ENCODE peak calls at places on chromosomes 16 and 17, in four cellular contexts. W is choroid plexus epithelial cell, U is osteocyte, Z is heart right ventricle. Y is an unnamed sample.
A peak's percentile ranks its signal among the peaks of the same experiment; 100 is the strongest.

GRCh38 chr16:73568769-73569168 is 520.8 kb upstream of the ZFHX3 start:
- DNase-seq in W (no peak), Z (no peak), U (no peak), Y (no peak)

GRCh38 chr16:88922114-88922825 is 54.7 kb downstream of the CBFA2T3 start:
- DNase-seq in W (peak; percentile 68), Z (peak; percentile 92), U (no peak), Y (no peak)

GRCh38 chr16:84430860-84431259 is 62.5 kb downstream of the ATP2C2 start:
- DNase-seq in W (no peak), Z (no peak), U (no peak), Y (no peak)

GRCh38 chr17:2853111-2853721 is 57.0 kb downstream of the RAP1GAP2 start:
- DNase-seq in W (peak; percentile 22), Z (peak; percentile 64), U (peak; percentile 87), Y (no peak)

GRCh38 chr17:64358261-64358788 is 32.3 kb downstream of the PECAM1 start:
- DNase-seq in U (no peak), W (no peak), Z (no peak), Y (no peak)

GRCh38 chr17:42246515-42246914 is 29.7 kb downstream of the STAT5B start:
- DNase-seq in W (peak; percentile 76), Z (no peak), U (no peak), Y (no peak)

GRCh38 chr16:68893710-68894705 is 50.7 kb downstream of the TANGO6 start:
- DNase-seq in Z (peak; percentile 30), W (peak; percentile 60), U (no peak), Y (peak; percentile 41)

GRCh38 chr16:27722892-27723450 is 173.0 kb downstream of the KATNIP start:
- DNase-seq in Z (no peak), U (no peak), W (no peak), Y (no peak)

GRCh38 chr16:11560701-11561439 is 25.8 kb downstream of the LITAF start:
- DNase-seq in Z (no peak), W (peak; percentile 78), U (no peak), Y (no peak)

GRCh38 chr16:8676160-8676547 is 1.7 kb downstream of the ABAT start:
- DNase-seq in Z (no peak), W (no peak), U (no peak), Y (no peak)

GRCh38 chr17:37691807-37692206 is 48.6 kb upstream of the DDX52 start:
- DNase-seq in Z (no peak), W (no peak), U (no peak), Y (no peak)

GRCh38 chr16:50153648-50154368 is 702 bp downstream of the TENT4B start:
- DNase-seq in Z (peak; percentile 49), U (no peak), W (peak; percentile 28), Y (peak; percentile 28)

GRCh38 chr17:50834126-50834785 is 1.1 kb upstream of the WFIKKN2 start:
- DNase-seq in Z (no peak), W (no peak), U (no peak), Y (no peak)

GRCh38 chr17:64036198-64036922 is 15.9 kb upstream of the ICAM2 start:
- DNase-seq in U (no peak), W (no peak), Z (no peak), Y (no peak)

GRCh38 chr16:59604331-59604730 is 870.2 kb upstream of the GOT2 start:
- DNase-seq in U (no peak), Z (no peak), W (peak; percentile 77), Y (no peak)

GRCh38 chr16:67430504-67431076 is 331 bp upstream of the HSD11B2 start:
- DNase-seq in U (no peak), Z (no peak), W (no peak), Y (peak; percentile 38)

GRCh38 chr17:67241719-67242341 is 3.2 kb downstream of the HELZ start:
- DNase-seq in W (no peak), U (no peak), Z (no peak), Y (no peak)

GRCh38 chr17:32610027-32610650 is 123.3 kb downstream of the CDK5R1 start:
- DNase-seq in Z (no peak), U (no peak), W (no peak), Y (no peak)

GRCh38 chr17:44278006-44278405 is 10.1 kb upstream of the SLC4A1 start:
- DNase-seq in U (no peak), Z (no peak), W (peak; percentile 26), Y (no peak)

GRCh38 chr17:69466451-69466850 is 52.0 kb downstream of the MAP2K6 start:
- DNase-seq in U (no peak), W (no peak), Z (no peak), Y (no peak)

GRCh38 chr16:56451753-56452689 is 667 bp downstream of the OGFOD1 start:
- DNase-seq in U (no peak), Z (no peak), W (peak; percentile 43), Y (no peak)

GRCh38 chr17:45030733-45031132 is 20.7 kb downstream of the DCAKD start:
- DNase-seq in U (no peak), W (no peak), Z (no peak), Y (no peak)

GRCh38 chr16:82585675-82586074 is 41.1 kb upstream of the CDH13 start:
- DNase-seq in U (peak; percentile 21), Z (no peak), W (peak; percentile 68), Y (no peak)

GRCh38 chr16:10181196-10182162 is 749 bp downstream of the GRIN2A start:
- DNase-seq in W (peak; percentile 43), U (no peak), Z (peak; percentile 70), Y (peak; percentile 82)

GRCh38 chr17:63140255-63140654 is 174.2 kb downstream of the TANC2 start:
- DNase-seq in Z (no peak), U (no peak), W (peak; percentile 77), Y (no peak)

GRCh38 chr17:864315-864714 is 82.2 kb downstream of the MRM3 start:
- DNase-seq in Z (no peak), W (no peak), U (no peak), Y (no peak)

GRCh38 chr16:83356266-83356665 is 451.5 kb upstream of the HSBP1 start:
- DNase-seq in U (no peak), W (peak; percentile 86), Z (no peak), Y (peak; percentile 11)

GRCh38 chr16:59611556-59611955 is 877.4 kb upstream of the GOT2 start:
- DNase-seq in Z (no peak), W (no peak), U (no peak), Y (no peak)

GRCh38 chr17:68704897-68705296 is 103.7 kb upstream of the FAM20A start:
- DNase-seq in U (no peak), Z (no peak), W (peak; percentile 66), Y (no peak)

GRCh38 chr17:1920948-1921351 is 91.1 kb downstream of the RPA1 start:
- DNase-seq in U (no peak), Z (peak; percentile 52), W (no peak), Y (no peak)

GRCh38 chr17:1109606-1110523 is 69.9 kb downstream of the ABR start:
- DNase-seq in W (peak; percentile 18), U (no peak), Z (peak; percentile 70), Y (peak; percentile 43)

GRCh38 chr17:40411821-40412220 is 5.9 kb downstream of the TOP2A start:
- DNase-seq in U (peak; percentile 42), W (no peak), Z (no peak), Y (no peak)

GRCh38 chr16:13426279-13426678 is 493.7 kb upstream of the ERCC4 start:
- DNase-seq in W (no peak), U (no peak), Z (no peak), Y (no peak)

GRCh38 chr16:57778658-57779057 is 23.6 kb downstream of the KIFC3 start:
- DNase-seq in U (no peak), Z (no peak), W (no peak), Y (no peak)

GRCh38 chr16:57315401-57315800 is 30.9 kb upstream of the PLLP start:
- DNase-seq in U (peak; percentile 66), W (no peak), Z (no peak), Y (no peak)

DNA sequence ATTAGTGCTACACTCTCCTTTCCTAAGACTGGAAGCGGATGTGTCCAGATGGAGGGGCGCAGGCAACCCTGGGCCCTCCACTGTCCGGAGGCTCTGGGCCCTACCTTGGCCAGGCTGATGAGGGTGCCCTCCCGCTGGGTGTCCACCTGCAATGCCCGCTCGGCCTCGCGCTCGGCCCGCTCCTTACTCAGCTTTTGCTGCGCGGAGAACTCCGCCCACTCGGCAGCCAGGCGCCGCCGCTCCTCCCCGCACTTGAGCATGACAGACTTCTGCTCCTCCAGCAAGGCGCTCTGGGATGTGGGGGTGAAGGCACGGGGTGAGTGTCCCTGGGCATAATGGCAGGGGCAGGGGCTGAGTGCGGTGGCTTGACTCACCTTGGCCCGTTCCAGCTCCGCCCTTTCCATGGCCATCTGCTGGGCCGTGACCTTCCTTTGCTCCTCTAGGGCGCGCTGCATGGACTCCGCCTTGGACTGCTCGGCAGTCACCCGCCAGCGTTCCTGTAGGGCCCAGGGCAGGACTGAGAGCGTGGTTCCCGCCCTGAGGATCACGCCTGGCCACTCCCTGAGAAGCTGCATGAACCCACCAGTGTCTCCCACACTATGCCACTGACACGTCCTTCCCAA is 10.1 kb upstream of the MRPL38 start:
- DNase-seq in Z (no peak), U (no peak), W (no peak), Y (no peak)
- TF ChIP-seq CTCF in Z (no peak), U (no peak), W (no peak), Y (no peak)

GRCh38 chr16:318628-319027 is 33.9 kb downstream of the AXIN1 start:
- DNase-seq in W (no peak), U (no peak), Z (no peak), Y (no peak)
- TF ChIP-seq CTCF in W (peak; percentile 18), U (no peak), Z (no peak), Y (peak; percentile 55)

GRCh38 chr17:36149296-36149820 is 27.1 kb downstream of the TBC1D3B start:
- DNase-seq in U (no peak), W (peak; percentile 88), Z (peak; percentile 24), Y (no peak)
- TF ChIP-seq CTCF in U (no peak), W (no peak), Z (peak; percentile 4), Y (no peak)

GRCh38 chr17:14048169-14048568 is 21.1 kb upstream of the COX10 start:
- DNase-seq in Z (no peak), U (no peak), W (no peak), Y (no peak)
- TF ChIP-seq CTCF in Z (no peak), U (peak; percentile 30), W (peak; percentile 54), Y (peak; percentile 47)

Y was measured in progenitor cell of endocrine pancreas.